ENCODE peak calls at places on chromosomes 11 and 22, in seven cellular contexts. P is stimulated activated CD4-positive, alpha-beta T cell treated with anti-CD3 and anti-CD28 coated beads, Interleukin-4, amount 100 ng/mL, for 1 hour; A is activated CD8-positive, alpha-beta T cell treated with anti-CD3 and anti-CD28 coated beads for 36 hours; G is PC-3; L is effector CD8-positive, alpha-beta T cell; Q is AG09309; W is germinal center. C is an unnamed sample.

GRCh38 chr22:18044548-18045271 is 20.3 kb upstream of the MICAL3 start:
- DNase-seq in A (no peak), L (no peak), P (no peak), W (no peak), G (no peak), Q (no peak), C (no peak)

GRCh38 chr22:45575607-45576272 is 73.1 kb downstream of the FBLN1 start:
- DNase-seq in L (no peak), Q (no peak), P (no peak), G (no peak), A (no peak), W (no peak), C (no peak)

GRCh38 chr11:86848132-86848531 is 47.8 kb downstream of the PRSS23 start:
- DNase-seq in P (no peak), G (no peak), L (no peak), A (no peak), W (no peak), Q (no peak), C (no peak)

GRCh38 chr22:49561976-49562375 is 265.7 kb downstream of the BRD1 start:
- DNase-seq in L (no peak), Q (no peak), W (peak), G (no peak), A (no peak), P (no peak), C (no peak)

GRCh38 chr11:77024745-77025144 is 9.5 kb upstream of the B3GNT6 start:
- DNase-seq in L (no peak), P (no peak), G (no peak), A (no peak), W (no peak), Q (no peak), C (no peak)

GRCh38 chr11:107014871-107015270 is 3.4 kb downstream of the GUCY1A2 start:
- DNase-seq in P (no peak), Q (no peak), A (no peak), W (no peak), G (peak), L (no peak), C (no peak)

GRCh38 chr11:9341638-9342137 is 27.3 kb upstream of the TMEM41B start:
- DNase-seq in A (no peak), G (no peak), W (no peak), Q (no peak), P (no peak), L (no peak), C (no peak)

GRCh38 chr22:33167998-33168397 is 109.8 kb upstream of the SYN3 start:
- DNase-seq in P (no peak), W (no peak), L (no peak), G (no peak), Q (no peak), A (no peak), C (no peak)

GRCh38 chr11:58771458-58771855 is 39.7 kb upstream of the GLYAT start:
- DNase-seq in W (no peak), G (peak), P (no peak), A (no peak), L (no peak), Q (no peak), C (no peak)

GRCh38 chr22:25745341-25746011 is 3.5 kb downstream of the MYO18B start:
- DNase-seq in G (no peak), A (peak), W (no peak), Q (peak), L (no peak), P (no peak), C (no peak)

GRCh38 chr22:44440224-44441160 is 57.5 kb downstream of the RTL6 start:
- DNase-seq in G (no peak), Q (no peak), A (no peak), P (no peak), W (no peak), L (no peak), C (no peak)

GRCh38 chr11:61353109-61354067 is 8.3 kb downstream of the CYB561A3 start:
- DNase-seq in L (no peak), W (no peak), G (no peak), Q (no peak), A (no peak), P (no peak), C (no peak)

GRCh38 chr11:66126808-66127555 is 56.9 kb downstream of the PACS1 start:
- DNase-seq in W (peak), A (peak), Q (no peak), P (peak), G (no peak), L (peak), C (peak)

GRCh38 chr11:104925850-104926249 is 27.6 kb upstream of the CASP12 start:
- DNase-seq in G (no peak), W (no peak), L (no peak), A (no peak), Q (no peak), P (no peak), C (no peak)

GRCh38 chr11:79274636-79275315 is 166.1 kb downstream of the TENM4 start:
- DNase-seq in A (no peak), Q (peak), P (no peak), L (no peak), G (no peak), W (no peak), C (no peak)

GRCh38 chr22:44622147-44622427 is 79.9 kb upstream of the PRR5 start:
- DNase-seq in L (no peak), Q (no peak), A (peak), P (no peak), W (no peak), G (peak), C (no peak)

GRCh38 chr11:70247710-70248072 is 22.8 kb upstream of the PPFIA1 start:
- DNase-seq in P (no peak), W (no peak), G (peak), L (no peak), A (no peak), Q (no peak), C (no peak)

GRCh38 chr22:37457093-37457893 is 28.9 kb downstream of the MFNG start:
- DNase-seq in W (peak), P (peak), A (peak), G (peak), L (peak), Q (no peak), C (peak)

GRCh38 chr22:30694638-30695350 is at the start of gene OSBP2:
- DNase-seq in W (peak), P (peak), Q (no peak), G (peak), L (no peak), A (peak), C (no peak)

GRCh38 chr11:129315781-129316579 is 59.7 kb upstream of the BARX2 start:
- DNase-seq in P (no peak), W (no peak), G (peak), L (no peak), Q (no peak), A (no peak), C (no peak)

GRCh38 chr11:2293396-2294339 is 8.1 kb downstream of the C11orf21 start:
- DNase-seq in L (no peak), W (no peak), P (no peak), Q (no peak), A (no peak), G (no peak), C (no peak)

GRCh38 chr11:121312483-121312882 is 19.9 kb downstream of the SC5D start:
- DNase-seq in P (no peak), A (no peak), G (no peak), W (no peak), L (no peak), Q (no peak), C (no peak)

GRCh38 chr22:46758867-46759290 is 3.6 kb upstream of the TBC1D22A start:
- DNase-seq in W (no peak), P (peak), A (peak), Q (no peak), L (no peak), G (peak), C (peak)

GRCh38 chr11:111718436-111719325 is 47.5 kb downstream of the PPP2R1B start:
- DNase-seq in W (no peak), Q (peak), P (no peak), A (no peak), G (peak), L (no peak), C (no peak)

GRCh38 chr11:113114452-113115027 is 153.3 kb downstream of the NCAM1 start:
- DNase-seq in W (no peak), P (no peak), A (peak), L (no peak), Q (peak), G (peak), C (no peak)

GRCh38 chr11:86719781-86720463 is 47.5 kb upstream of the ME3 start:
- DNase-seq in L (no peak), W (no peak), A (no peak), G (peak), Q (no peak), P (no peak), C (no peak)

GRCh38 chr11:30733748-30734147 is 147.6 kb upstream of the MPPED2 start:
- DNase-seq in Q (no peak), G (no peak), W (no peak), P (no peak), L (no peak), A (no peak), C (no peak)

GRCh38 chr11:97902828-97903227 is 1117.9 kb upstream of the CNTN5 start:
- DNase-seq in A (no peak), Q (no peak), L (no peak), G (no peak), P (no peak), W (no peak), C (no peak)

GRCh38 chr11:111177037-111177988 is 68.2 kb upstream of the POU2AF2 start:
- DNase-seq in A (no peak), L (no peak), W (peak), G (no peak), P (no peak), Q (no peak), C (no peak)

GRCh38 chr11:2302844-2303626 is 1.2 kb downstream of the TSPAN32 start:
- DNase-seq in W (no peak), P (peak), G (no peak), A (peak), Q (no peak), L (no peak), C (no peak)

GRCh38 chr22:35488513-35488912 is 52.1 kb upstream of the RASD2 start:
- DNase-seq in A (no peak), W (no peak), G (no peak), Q (no peak), L (no peak), P (no peak), C (no peak)

GRCh38 chr11:1734571-1735081 is 15.8 kb downstream of the IFITM10 start:
- DNase-seq in L (no peak), Q (no peak), G (no peak), P (no peak), A (no peak), W (no peak), C (no peak)

GRCh38 chr22:49887074-49887471 is 31.2 kb downstream of the ALG12 start:
- DNase-seq in A (no peak), P (no peak), L (no peak), G (no peak), W (no peak), Q (no peak), C (no peak)

C was measured in stimulated activated naive CD4-positive, alpha-beta T cell treated with Interleukin-2 at 50 U/mL for 16 hours.